ENCODE peak calls at places on chromosomes 11 and 22, in ten cellular contexts. E, F, O, P, N, I, R, S, H and W are unnamed samples. For H3K9me2 and H4K20me1, the result is how much of the 10 kb centered on the place peaks cover.

GRCh38 chr11:95308512-95309035 is 77.6 kb upstream of the SESN3 start:
- DNase-seq in E (no peak), F (no peak), O (no peak), P (no peak), N (no peak), I (no peak), R (no peak), S (no peak), H (no peak), W (no peak)

GRCh38 chr11:134939905-134940304 is 527.9 kb upstream of the B3GAT1 start:
- DNase-seq in E (no peak), F (no peak), O (no peak), P (no peak), N (peak), I (peak), R (no peak), S (no peak), H (no peak), W (no peak)

GRCh38 chr11:72629266-72629665 is 45.0 kb downstream of the PDE2A start:
- DNase-seq in E (no peak), F (no peak), O (no peak), P (peak), N (peak), I (no peak), R (no peak), S (no peak), H (no peak), W (no peak)

GRCh38 chr11:86246293-86246675 is 1.7 kb downstream of the EED start:
- DNase-seq in E (no peak), F (no peak), O (no peak), P (peak), N (no peak), I (no peak), R (no peak), S (no peak), H (no peak), W (no peak)

GRCh38 chr22:29031236-29031982 is 30.2 kb downstream of the C22orf31 start:
- DNase-seq in E (peak), F (peak), O (peak), P (peak), N (peak), I (peak), R (no peak), S (peak), H (no peak), W (no peak)

GRCh38 chr11:105937331-105937730 is 84.7 kb downstream of the MSANTD4 start:
- DNase-seq in E (peak), F (peak), O (peak), P (peak), N (no peak), I (no peak), R (no peak), S (no peak), H (no peak), W (no peak)

GRCh38 chr11:20161923-20162322 is 1.6 kb upstream of the DBX1 start:
- DNase-seq in E (no peak), F (no peak), O (no peak), P (no peak), N (peak), I (no peak), R (no peak), S (peak), H (no peak), W (no peak)

GRCh38 chr11:13261600-13262061 is 16.0 kb upstream of the BMAL1 start:
- DNase-seq in E (peak), F (peak), O (peak), P (peak), N (no peak), I (no peak), R (no peak), S (no peak), H (no peak), W (no peak)

GRCh38 chr22:46953968-46954755 is 191.7 kb downstream of the TBC1D22A start:
- DNase-seq in E (no peak), F (no peak), O (no peak), P (no peak), N (no peak), I (no peak), R (no peak), S (peak), H (no peak), W (no peak)

GRCh38 chr22:31933406-31933805 is 10.9 kb upstream of the YWHAH start:
- DNase-seq in E (no peak), F (no peak), O (no peak), P (no peak), N (no peak), I (no peak), R (no peak), S (no peak), H (no peak), W (no peak)

GRCh38 chr22:50268655-50269113 is 1.5 kb downstream of the MAPK11 start:
- DNase-seq in E (no peak), F (no peak), O (no peak), P (no peak), N (no peak), I (no peak), R (no peak), S (no peak), H (no peak), W (no peak)

GRCh38 chr11:86475027-86475426 is 100.3 kb downstream of the CCDC81 start:
- DNase-seq in E (no peak), F (no peak), O (no peak), P (no peak), N (no peak), I (no peak), R (no peak), S (no peak), H (no peak), W (no peak)

GRCh38 chr22:47624277-47625012 is 862.0 kb downstream of the TBC1D22A start:
- DNase-seq in E (no peak), F (no peak), O (no peak), P (no peak), N (no peak), I (no peak), R (no peak), S (no peak), H (no peak), W (no peak)

GRCh38 chr11:6258141-6258540 is 1.5 kb upstream of the CCKBR start:
- DNase-seq in E (no peak), F (no peak), O (no peak), P (no peak), N (no peak), I (no peak), R (no peak), S (peak), H (no peak), W (no peak)

GRCh38 chr11:15276616-15277015 is 161.9 kb downstream of the INSC start:
- DNase-seq in E (peak), F (no peak), O (no peak), P (peak), N (peak), I (peak), R (no peak), S (peak), H (no peak), W (peak)

GRCh38 chr11:89436071-89436470 is 55.1 kb downstream of the NOX4 start:
- DNase-seq in E (no peak), F (no peak), O (no peak), P (peak), N (no peak), I (peak), R (no peak), S (no peak), H (no peak), W (no peak)

GRCh38 chr11:121543981-121544380 is 91.2 kb upstream of the SORL1-AS1 start:
- DNase-seq in E (no peak), F (no peak), O (no peak), P (no peak), N (no peak), I (no peak), R (no peak), S (no peak), H (peak), W (no peak)

GRCh38 chr11:14248577-14248976 is 110.4 kb downstream of the RRAS2 start:
- DNase-seq in E (no peak), F (no peak), O (no peak), P (no peak), N (peak), I (no peak), R (no peak), S (peak), H (peak), W (no peak)

GRCh38 chr22:19970479-19971275 is 29.1 kb upstream of the TXNRD2 start:
- DNase-seq in E (no peak), F (peak), O (no peak), P (peak), N (peak), I (peak), R (peak), S (peak), H (peak), W (peak)

GRCh38 chr11:57499413-57499982 is 16.0 kb downstream of the SLC43A1 start:
- DNase-seq in E (peak), F (peak), O (peak), P (peak), N (peak), I (peak), R (peak), S (peak), H (no peak), W (peak)

GRCh38 chr22:46117206-46118199 is 32.8 kb upstream of the PPARA start:
- DNase-seq in E (no peak), F (no peak), O (no peak), P (peak), N (no peak), I (no peak), R (no peak), S (no peak), H (no peak), W (no peak)

GRCh38 chr11:82767123-82767522 is 33.5 kb upstream of the FAM181B start:
- DNase-seq in E (no peak), F (no peak), O (no peak), P (no peak), N (no peak), I (no peak), R (no peak), S (no peak), H (no peak), W (no peak)

GRCh38 chr11:111770581-111771134 is 4.5 kb upstream of the PPP2R1B start:
- DNase-seq in E (no peak), F (peak), O (peak), P (no peak), N (no peak), I (no peak), R (no peak), S (no peak), H (no peak), W (no peak)

GRCh38 chr22:36386900-36387663 is 685 bp downstream of the MYH9 start:
- DNase-seq in E (no peak), F (no peak), O (peak), P (peak), N (peak), I (peak), R (peak), S (peak), H (peak), W (peak)

GRCh38 chr11:95092549-95093324 is 3.1 kb downstream of the ENDOD1 start:
- DNase-seq in E (no peak), F (peak), O (peak), P (peak), N (peak), I (peak), R (peak), S (peak), H (peak), W (peak)

GRCh38 chr11:67271212-67271547 is 4.9 kb downstream of the GRK2 start:
- DNase-seq in E (no peak), F (no peak), O (no peak), P (no peak), N (no peak), I (no peak), R (no peak), S (no peak), H (no peak), W (no peak)
- H3K4me3 ChIP-seq in E (no peak), F (no peak), O (no peak), P (no peak), N (no peak), I (no peak), R (no peak), S (peak), H (peak), W (peak)

GRCh38 chr11:125448136-125448535 is 47.9 kb downstream of the FEZ1 start:
- DNase-seq in E (peak), F (peak), O (no peak), P (peak), N (no peak), I (no peak), R (no peak), S (no peak), H (no peak), W (no peak)
- H3K9me2 ChIP-seq in E (under half), F (under half), O (under half), P (under half), N (under half), I (under half), R (under half), S (under half), H (under half), W (under half)

GRCh38 chr11:2379471-2380174 is 2.5 kb downstream of the CD81 start:
- DNase-seq in E (no peak), F (no peak), O (no peak), P (peak), N (no peak), I (no peak), R (no peak), S (no peak), H (no peak), W (no peak)
- H4K20me1 ChIP-seq in E (under half), F (under half), O (under half), P (under half), N (half or more), I (half or more), R (under half), S (under half), H (under half), W (half or more)

DNA sequence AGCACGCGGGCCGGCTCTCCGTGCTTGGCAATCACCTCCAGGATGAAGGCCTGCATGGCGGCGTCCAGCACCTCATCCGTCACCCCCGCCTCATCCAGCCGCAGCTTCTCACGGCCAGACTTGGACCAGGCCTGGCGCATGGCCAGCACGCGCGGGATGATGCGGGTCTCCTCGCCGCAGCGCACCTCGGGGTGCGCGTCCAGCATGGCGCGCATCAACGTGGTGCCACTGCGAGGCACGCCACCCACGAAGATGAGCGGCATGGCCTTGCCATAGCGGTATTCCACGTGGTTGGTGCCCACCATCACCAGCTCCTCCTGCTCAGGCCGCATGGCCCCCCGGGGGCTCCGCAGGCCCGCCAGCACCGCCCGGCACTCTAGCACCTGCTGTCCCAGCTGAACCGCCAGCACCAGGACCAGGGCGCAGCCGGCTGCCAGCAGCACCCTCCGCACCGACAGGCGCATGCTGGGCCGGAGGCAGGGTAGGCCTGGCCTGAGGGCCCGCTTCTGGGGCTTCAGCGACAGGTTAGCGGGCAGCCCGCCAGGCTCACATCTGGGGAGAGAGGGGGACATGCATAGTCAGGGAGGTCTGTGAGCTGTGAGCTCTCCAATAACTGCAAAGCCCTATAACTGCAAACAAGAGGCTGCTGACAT is 29.0 kb upstream of the TFIP11 start:
- DNase-seq in E (no peak), F (no peak), O (no peak), P (no peak), N (no peak), I (no peak), R (no peak), S (no peak), H (no peak), W (no peak)
- H3K4me3 ChIP-seq in E (no peak), F (no peak), O (no peak), P (no peak), N (no peak), I (no peak), R (no peak), S (no peak), H (no peak), W (no peak)

DNA sequence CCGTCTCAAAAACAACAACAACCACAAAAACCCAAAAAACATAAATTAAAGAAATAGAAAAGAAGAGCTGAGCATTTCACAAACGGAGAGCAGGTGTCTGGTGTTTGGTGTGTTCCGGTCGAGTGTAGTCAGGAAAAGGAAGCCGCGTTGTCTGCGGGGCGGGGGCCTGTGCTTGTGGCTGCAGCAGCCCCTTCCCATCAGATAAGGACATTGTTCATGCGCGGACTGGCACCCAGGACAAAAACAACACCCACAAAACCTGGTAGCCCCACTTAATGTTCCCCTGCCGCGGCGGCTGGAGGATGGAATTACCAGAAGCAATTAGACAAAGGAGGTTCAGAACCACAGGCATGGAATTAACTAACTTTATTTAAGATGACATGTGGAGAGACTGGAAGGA is 29.9 kb downstream of the KRTAP5-5 start:
- DNase-seq in E (no peak), F (no peak), O (no peak), P (no peak), N (peak), I (no peak), R (no peak), S (no peak), H (peak), W (no peak)
- H3K9me2 ChIP-seq in E (under half), F (under half), O (under half), P (under half), N (under half), I (under half), R (under half), S (under half), H (under half), W (under half)

GRCh38 chr22:33070600-33070999 is 12.4 kb upstream of the SYN3 start:
- DNase-seq in E (no peak), F (no peak), O (no peak), P (no peak), N (no peak), I (no peak), R (no peak), S (no peak), H (no peak), W (no peak)

GRCh38 chr22:33062402-33062801 is 4.2 kb upstream of the SYN3 start:
- DNase-seq in E (no peak), F (no peak), O (no peak), P (no peak), N (no peak), I (no peak), R (no peak), S (no peak), H (no peak), W (no peak)

GRCh38 chr22:33063611-33064010 is 5.4 kb upstream of the SYN3 start:
- DNase-seq in E (no peak), F (no peak), O (no peak), P (no peak), N (no peak), I (no peak), R (no peak), S (no peak), H (no peak), W (no peak)

DNA sequence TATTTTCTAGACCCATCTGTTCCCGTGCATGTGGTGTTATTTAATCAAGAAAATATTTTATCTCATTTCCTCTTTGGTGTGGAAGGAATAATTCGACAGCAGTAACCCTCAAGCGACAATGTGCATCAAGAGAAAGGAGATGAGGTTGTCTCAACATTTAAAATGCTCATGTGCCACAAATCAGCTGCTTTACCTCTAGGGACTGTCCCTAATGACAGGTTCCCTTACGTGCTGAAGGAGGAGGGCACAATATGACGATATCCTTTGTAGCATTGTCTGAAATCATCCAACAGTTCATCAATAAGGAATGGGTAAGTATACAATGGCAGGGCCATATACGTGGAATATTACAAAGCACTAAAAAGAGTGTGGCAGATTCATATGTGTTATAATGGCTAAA is 7.0 kb upstream of the SYN3 start:
- DNase-seq in E (no peak), F (no peak), O (no peak), P (no peak), N (no peak), I (no peak), R (no peak), S (no peak), H (no peak), W (no peak)
- H4K20me1 ChIP-seq in E (under half), F (under half), O (under half), P (under half), N (under half), I (under half), R (under half), S (under half), H (under half), W (under half)

GRCh38 chr11:125263268-125263790 is 98.8 kb downstream of the PKNOX2 start:
- DNase-seq in E (no peak), F (no peak), O (peak), P (peak), N (peak), I (peak), R (no peak), S (peak), H (no peak), W (no peak)

GRCh38 chr11:125261471-125262087 is 97.0 kb downstream of the PKNOX2 start:
- DNase-seq in E (no peak), F (no peak), O (no peak), P (no peak), N (no peak), I (no peak), R (no peak), S (no peak), H (no peak), W (no peak)

GRCh38 chr11:125264091-125265022 is 99.8 kb downstream of the PKNOX2 start:
- DNase-seq in E (no peak), F (no peak), O (no peak), P (no peak), N (no peak), I (no peak), R (no peak), S (no peak), H (no peak), W (no peak)

GRCh38 chr11:125262825-125263218 is 98.3 kb downstream of the PKNOX2 start:
- DNase-seq in E (no peak), F (no peak), O (no peak), P (peak), N (no peak), I (peak), R (no peak), S (no peak), H (no peak), W (no peak)

GRCh38 chr11:125262194-125262824 is 97.8 kb downstream of the PKNOX2 start:
- DNase-seq in E (no peak), F (no peak), O (peak), P (no peak), N (no peak), I (peak), R (no peak), S (no peak), H (no peak), W (no peak)
- H3K4me3 ChIP-seq in E (no peak), F (no peak), O (no peak), P (no peak), N (no peak), I (no peak), R (no peak), S (peak), H (no peak), W (no peak)